ENCODE peak calls at places on chromosomes 4 and X, in ten cellular contexts. N, S, C, A, H, M, Y, J, P and L are unnamed samples.

GRCh38 chr4:80237992-80238391 is 28.5 kb upstream of the FGF5 start:
- DNase-seq in N (peak; percentile 62), H (no peak), Y (no peak), M (no peak), P (no peak), J (no peak), S (no peak), C (no peak), A (no peak), L (no peak)

GRCh38 chr4:152307669-152308068 is 228.2 kb downstream of the FBXW7 start:
- DNase-seq in N (no peak), C (no peak), M (no peak), A (no peak), H (no peak), P (no peak), S (no peak), J (no peak), Y (no peak), L (no peak)

GRCh38 chr4:118740869-118741268 is 55.7 kb downstream of the METTL14 start:
- DNase-seq in Y (no peak), C (no peak), P (no peak), S (no peak), A (no peak), M (peak; percentile 1), H (no peak), J (no peak), N (peak; percentile 49), L (no peak)

GRCh38 chr4:48071171-48071570 is 54.6 kb downstream of the NIPAL1 start:
- DNase-seq in P (no peak), H (no peak), Y (no peak), C (peak; percentile 48), N (peak; percentile 13), M (no peak), A (no peak), S (no peak), J (no peak), L (no peak)

GRCh38 chrX:21875013-21875412 is 19.2 kb downstream of the YY2 start:
- DNase-seq in P (no peak), Y (no peak), M (no peak), C (no peak), S (no peak), N (no peak), H (no peak), J (no peak), A (no peak), L (no peak)

GRCh38 chrX:10177620-10178019 is 20.8 kb downstream of the CLCN4 start:
- DNase-seq in J (no peak), Y (no peak), P (no peak), M (no peak), N (peak; percentile 70), C (no peak), A (no peak), S (no peak), H (no peak), L (no peak)

GRCh38 chrX:25600776-25601175 is 537.4 kb upstream of the MAGEB18 start:
- DNase-seq in M (no peak), N (peak; percentile 60), Y (no peak), J (no peak), A (no peak), S (no peak), C (no peak), H (no peak), P (no peak), L (no peak)

GRCh38 chrX:150772150-150772970 is 79.2 kb downstream of the MTMR1 start:
- DNase-seq in N (peak; percentile 73), Y (peak; percentile 92), P (peak; percentile 75), J (peak; percentile 82), M (peak; percentile 74), H (peak; percentile 8), C (peak; percentile 72), S (peak; percentile 96), A (peak; percentile 82), L (peak; percentile 82)

GRCh38 chr4:10205223-10205622 is 88.6 kb upstream of the WDR1 start:
- DNase-seq in P (no peak), A (no peak), Y (no peak), C (peak; percentile 28), J (no peak), S (no peak), H (no peak), M (no peak), N (no peak), L (no peak)

GRCh38 chr4:105797225-105797624 is 88.6 kb downstream of the GSTCD start:
- DNase-seq in P (no peak), Y (no peak), H (no peak), M (no peak), C (no peak), A (no peak), S (no peak), N (no peak), J (no peak), L (no peak)

GRCh38 chr4:7410470-7410869 is 24.3 kb downstream of the PSAPL1 start:
- DNase-seq in H (no peak), Y (peak; percentile 1), M (no peak), C (peak; percentile 3), J (no peak), P (peak; percentile 15), S (peak; percentile 25), N (no peak), A (no peak), L (no peak)

GRCh38 chr4:182649698-182650477 is 267.3 kb downstream of the DCTD start:
- DNase-seq in C (no peak), J (no peak), M (no peak), P (no peak), N (no peak), A (no peak), Y (no peak), S (no peak), H (no peak), L (no peak)

GRCh38 chr4:2141762-2142520 is 82.8 kb downstream of the NAT8L start:
- DNase-seq in N (peak; percentile 18), S (peak; percentile 53), M (no peak), A (peak; percentile 23), H (no peak), P (no peak), J (no peak), C (no peak), Y (no peak), L (no peak)

GRCh38 chr4:156971623-156972369 is at the start of gene PDGFC:
- DNase-seq in S (peak; percentile 93), J (peak; percentile 85), N (peak; percentile 77), H (peak; percentile 50), P (peak; percentile 81), C (peak; percentile 88), A (peak; percentile 72), M (peak; percentile 55), Y (peak; percentile 87), L (peak; percentile 52)

GRCh38 chr4:139617702-139618490 is 47.7 kb upstream of the MGST2 start:
- DNase-seq in S (no peak), M (no peak), H (no peak), N (peak; percentile 38), C (no peak), A (no peak), P (no peak), Y (no peak), J (no peak), L (no peak)

GRCh38 chr4:139624441-139625130 is 41.0 kb upstream of the MGST2 start:
- DNase-seq in S (no peak), J (no peak), P (no peak), N (no peak), Y (no peak), C (no peak), A (no peak), M (no peak), H (no peak), L (no peak)

GRCh38 chr4:139622856-139623255 is 42.8 kb upstream of the MGST2 start:
- DNase-seq in P (no peak), A (no peak), M (no peak), C (no peak), S (no peak), J (no peak), H (no peak), Y (no peak), N (no peak), L (no peak)

GRCh38 chr4:139625487-139625886 is 40.1 kb upstream of the MGST2 start:
- DNase-seq in A (no peak), M (no peak), Y (no peak), P (no peak), J (no peak), C (no peak), H (no peak), N (no peak), S (no peak), L (no peak)

GRCh38 chr4:139619644-139620043 is 46.0 kb upstream of the MGST2 start:
- DNase-seq in J (no peak), P (no peak), N (peak; percentile 58), H (no peak), Y (no peak), S (peak; percentile 65), A (no peak), M (no peak), C (no peak), L (no peak)
- TF ChIP-seq CTCF in J (peak; percentile 69), P (no peak), N (peak; percentile 71), H (peak; percentile 18), Y (peak; percentile 71), S (peak; percentile 85), A (peak; percentile 67), M (peak; percentile 39), C (peak; percentile 58), L (peak; percentile 65)

GRCh38 chr4:163556169-163556568 is 61.7 kb downstream of the TMA16 start:
- DNase-seq in S (no peak), Y (no peak), J (no peak), P (no peak), H (no peak), A (no peak), M (no peak), N (peak; percentile 32), C (no peak), L (no peak)
- TF ChIP-seq CTCF in S (peak; percentile 55), Y (no peak), J (no peak), P (no peak), H (no peak), A (peak; percentile 48), M (peak; percentile 25), N (peak; percentile 30), C (no peak), L (no peak)

GRCh38 chrX:8971116-8971515 is 62.8 kb downstream of the FAM9B start:
- DNase-seq in J (no peak), Y (no peak), A (no peak), S (no peak), N (peak; percentile 77), M (peak; percentile 20), C (no peak), H (no peak), P (no peak), L (no peak)
- TF ChIP-seq CTCF in J (peak; percentile 67), Y (peak; percentile 37), A (peak; percentile 63), S (peak; percentile 74), N (peak; percentile 47), M (peak; percentile 52), C (peak; percentile 35), H (no peak), P (peak; percentile 21), L (no peak)

DNA sequence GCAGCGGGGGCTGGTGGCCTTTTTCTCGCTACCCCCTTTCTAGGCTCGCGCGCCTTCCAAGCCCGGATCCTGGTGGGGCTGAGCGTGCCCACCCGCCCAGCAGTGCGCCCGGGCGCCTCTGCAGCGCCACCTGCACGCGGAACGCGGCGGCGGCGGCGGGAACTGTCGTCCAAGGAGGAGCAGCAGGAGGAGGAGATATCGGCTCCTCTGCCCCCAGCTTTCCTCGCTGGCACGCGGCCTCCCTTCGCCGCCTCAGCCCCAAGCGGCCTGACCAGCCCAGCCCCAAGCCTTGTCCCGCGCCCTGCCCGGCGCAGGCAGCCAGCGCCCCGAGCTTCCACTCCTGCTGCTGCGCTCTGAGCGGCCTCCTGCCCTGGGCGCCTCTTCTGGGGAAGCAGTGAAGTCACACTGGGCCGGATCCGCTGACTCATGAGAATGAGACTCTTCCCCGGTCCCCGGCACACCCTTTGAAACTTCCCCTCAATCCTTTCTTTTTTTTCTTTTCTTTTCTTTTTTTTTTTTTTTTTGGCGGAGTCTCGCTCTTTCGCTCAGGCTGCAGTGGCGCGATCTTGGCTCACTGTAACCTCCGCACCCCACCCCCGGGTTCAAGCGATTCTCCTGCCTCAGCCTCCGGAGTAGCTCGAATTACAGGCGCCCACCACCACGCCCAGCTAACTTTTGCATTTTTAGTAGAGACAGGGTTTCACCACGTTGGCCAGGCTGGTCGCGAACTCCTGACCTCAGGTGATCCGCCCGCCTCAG is 10.6 kb upstream of the ELF4 start:
- DNase-seq in S (peak; percentile 90), A (peak; percentile 67), P (peak; percentile 78), C (peak; percentile 82), N (peak; percentile 77), H (peak; percentile 31), J (peak; percentile 79), M (peak; percentile 84), Y (peak; percentile 79), L (peak; percentile 77)
- TF ChIP-seq CTCF in S (peak; percentile 84), A (peak; percentile 75), P (peak; percentile 82), C (peak; percentile 51), N (peak; percentile 38), H (peak; percentile 70), J (peak; percentile 75), M (peak; percentile 70), Y (peak; percentile 49), L (peak; percentile 65)